ENCODE peak calls at places on chromosomes 1 and 21, in six cellular contexts. One of them, this sample, is unnamed.

GRCh38 chr1:87292684-87293493 is 35.8 kb upstream of the LMO4 start:
- DNase-seq in H9: peak; percentile 50
- DNase-seq in lower lobe of right lung: no peak
- DNase-seq in breast epithelium: peak; percentile 22
- DNase-seq in IMR-90: peak; percentile 65
- DNase-seq in stomach: peak; percentile 63
- DNase-seq in this sample: no peak

GRCh38 chr1:171507435-171507834 is 22.1 kb downstream of the PRRC2C start:
- DNase-seq in H9: no peak
- DNase-seq in lower lobe of right lung: no peak
- DNase-seq in breast epithelium: no peak
- DNase-seq in IMR-90: no peak
- DNase-seq in stomach: no peak
- DNase-seq in this sample: no peak

GRCh38 chr1:222310830-222311229 is 237.1 kb downstream of the HHIPL2 start:
- DNase-seq in stomach: no peak
- DNase-seq in breast epithelium: no peak
- DNase-seq in lower lobe of right lung: no peak
- DNase-seq in H9: no peak
- DNase-seq in IMR-90: no peak
- DNase-seq in this sample: no peak

GRCh38 chr21:27803571-27803970 is 836.7 kb upstream of the ADAMTS5 start:
- DNase-seq in stomach: no peak
- DNase-seq in lower lobe of right lung: no peak
- DNase-seq in IMR-90: peak; percentile 44
- DNase-seq in breast epithelium: no peak
- DNase-seq in H9: no peak
- DNase-seq in this sample: no peak

GRCh38 chr1:78624035-78624434 is 3.8 kb downstream of the IFI44L start:
- DNase-seq in H9: no peak
- DNase-seq in lower lobe of right lung: peak; percentile 23
- DNase-seq in IMR-90: no peak
- DNase-seq in breast epithelium: no peak
- DNase-seq in stomach: no peak
- DNase-seq in this sample: peak; percentile 29

GRCh38 chr1:153344718-153345025 is 4.0 kb downstream of the PGLYRP4 start:
- DNase-seq in stomach: no peak
- DNase-seq in lower lobe of right lung: no peak
- DNase-seq in breast epithelium: no peak
- DNase-seq in H9: no peak
- DNase-seq in IMR-90: no peak
- DNase-seq in this sample: no peak

GRCh38 chr1:161730050-161730564 is 8.8 kb downstream of the FCRLB start:
- DNase-seq in lower lobe of right lung: no peak
- DNase-seq in H9: no peak
- DNase-seq in breast epithelium: no peak
- DNase-seq in IMR-90: peak; percentile 72
- DNase-seq in stomach: no peak
- DNase-seq in this sample: no peak

GRCh38 chr21:44814498-44815023 is 3.3 kb downstream of the SUMO3 start:
- DNase-seq in stomach: no peak
- DNase-seq in lower lobe of right lung: no peak
- DNase-seq in IMR-90: no peak
- DNase-seq in breast epithelium: no peak
- DNase-seq in H9: no peak
- DNase-seq in this sample: no peak

GRCh38 chr1:6956488-6957159 is 171.4 kb downstream of the CAMTA1 start:
- DNase-seq in lower lobe of right lung: no peak
- DNase-seq in stomach: no peak
- DNase-seq in breast epithelium: no peak
- DNase-seq in IMR-90: no peak
- DNase-seq in H9: peak; percentile 76
- DNase-seq in this sample: no peak

GRCh38 chr21:38351176-38351959 is 94.6 kb downstream of the KCNJ15 start:
- DNase-seq in H9: no peak
- DNase-seq in breast epithelium: no peak
- DNase-seq in IMR-90: peak; percentile 16
- DNase-seq in lower lobe of right lung: no peak
- DNase-seq in stomach: no peak
- DNase-seq in this sample: no peak

GRCh38 chr1:21896652-21897532 is 40.2 kb downstream of the HSPG2 start:
- DNase-seq in breast epithelium: peak; percentile 87
- DNase-seq in stomach: peak; percentile 63
- DNase-seq in IMR-90: no peak
- DNase-seq in H9: no peak
- DNase-seq in lower lobe of right lung: peak; percentile 68
- DNase-seq in this sample: no peak

GRCh38 chr1:6197746-6198427 is 1.5 kb downstream of the RPL22 start:
- DNase-seq in stomach: no peak
- DNase-seq in IMR-90: no peak
- DNase-seq in H9: no peak
- DNase-seq in breast epithelium: no peak
- DNase-seq in lower lobe of right lung: no peak
- DNase-seq in this sample: no peak

GRCh38 chr1:110557481-110557880 is 38.5 kb upstream of the KCNA10 start:
- DNase-seq in breast epithelium: no peak
- DNase-seq in stomach: no peak
- DNase-seq in IMR-90: no peak
- DNase-seq in H9: peak; percentile 9
- DNase-seq in lower lobe of right lung: no peak
- DNase-seq in this sample: no peak

GRCh38 chr1:153360190-153360589 is 2.5 kb downstream of the S100A9 start:
- DNase-seq in breast epithelium: no peak
- DNase-seq in lower lobe of right lung: no peak
- DNase-seq in IMR-90: no peak
- DNase-seq in stomach: no peak
- DNase-seq in H9: no peak
- DNase-seq in this sample: no peak

GRCh38 chr1:160645386-160646063 is 1.3 kb downstream of the SLAMF1 start:
- DNase-seq in stomach: no peak
- DNase-seq in breast epithelium: no peak
- DNase-seq in IMR-90: no peak
- DNase-seq in lower lobe of right lung: no peak
- DNase-seq in H9: no peak
- DNase-seq in this sample: no peak

GRCh38 chr1:78370779-78371482 is 119.8 kb upstream of the PTGFR start:
- DNase-seq in H9: no peak
- DNase-seq in breast epithelium: no peak
- DNase-seq in lower lobe of right lung: no peak
- DNase-seq in stomach: no peak
- DNase-seq in IMR-90: peak; percentile 89
- DNase-seq in this sample: no peak

GRCh38 chr21:45010096-45010495 is 64.3 kb upstream of the ADARB1 start:
- DNase-seq in breast epithelium: peak; percentile 91
- DNase-seq in H9: no peak
- DNase-seq in IMR-90: no peak
- DNase-seq in stomach: no peak
- DNase-seq in lower lobe of right lung: no peak
- DNase-seq in this sample: no peak

GRCh38 chr21:28910280-28910887 is 82.3 kb downstream of the LTN1 start:
- DNase-seq in H9: no peak
- DNase-seq in stomach: no peak
- DNase-seq in lower lobe of right lung: no peak
- DNase-seq in IMR-90: no peak
- DNase-seq in breast epithelium: no peak
- DNase-seq in this sample: no peak
- H3K27ac ChIP-seq in H9: no peak overlapping the region
- H3K27ac ChIP-seq in stomach: no peak overlapping the region
- H3K27ac ChIP-seq in lower lobe of right lung: no peak overlapping the region
- H3K27ac ChIP-seq in IMR-90: no peak overlapping the region
- H3K27ac ChIP-seq in breast epithelium: peak overlapping the region; percentile 54
- H3K27ac ChIP-seq in this sample: no peak overlapping the region

DNA sequence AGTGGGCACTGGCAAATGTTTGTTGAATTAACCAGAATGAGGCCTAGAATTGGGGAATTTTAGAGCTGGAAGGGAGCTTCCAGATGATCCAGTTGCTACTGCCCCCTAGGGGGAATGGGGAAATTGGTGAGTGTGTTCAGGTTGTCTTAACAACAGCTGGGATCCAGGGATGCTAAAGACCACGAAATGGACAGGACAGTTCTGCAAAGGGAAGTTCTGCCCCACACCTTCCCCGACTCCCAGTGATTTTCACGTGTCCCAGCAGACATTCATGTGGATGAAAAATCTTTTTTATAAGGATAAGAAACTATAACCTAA is 33.9 kb downstream of the TRIM62 start:
- DNase-seq in IMR-90: peak; percentile 59
- DNase-seq in lower lobe of right lung: no peak
- DNase-seq in stomach: no peak
- DNase-seq in H9: no peak
- DNase-seq in breast epithelium: no peak
- DNase-seq in this sample: no peak
- TF ChIP-seq CTCF in IMR-90: peak; percentile 58
- TF ChIP-seq CTCF in lower lobe of right lung: no peak
- TF ChIP-seq CTCF in stomach: no peak
- TF ChIP-seq CTCF in H9: peak; percentile 73
- TF ChIP-seq CTCF in breast epithelium: no peak
- TF ChIP-seq CTCF in this sample: no peak

GRCh38 chr1:205453466-205453865 is 2.4 kb downstream of the BLACAT1 start:
- DNase-seq in lower lobe of right lung: no peak
- DNase-seq in stomach: no peak
- DNase-seq in H9: no peak
- DNase-seq in IMR-90: no peak
- DNase-seq in breast epithelium: no peak
- DNase-seq in this sample: no peak
- H3K27me3 ChIP-seq in lower lobe of right lung: peaks cover 72% of the 10 kb centered on the region
- H3K27me3 ChIP-seq in stomach: peaks cover 21% of the 10 kb centered on the region
- H3K27me3 ChIP-seq in H9: no peaks in the 10 kb centered on the region
- H3K27me3 ChIP-seq in IMR-90: peaks cover 74% of the 10 kb centered on the region
- H3K27me3 ChIP-seq in breast epithelium: peaks cover 69% of the 10 kb centered on the region
- H3K27me3 ChIP-seq in this sample: peaks cover 48% of the 10 kb centered on the region

GRCh38 chr21:14864211-14865021 is 200.4 kb downstream of the NRIP1 start:
- DNase-seq in H9: peak; percentile 74
- DNase-seq in stomach: peak; percentile 68
- DNase-seq in lower lobe of right lung: peak; percentile 68
- DNase-seq in breast epithelium: peak; percentile 24
- DNase-seq in IMR-90: peak; percentile 86
- DNase-seq in this sample: peak; percentile 65
- H3K27ac ChIP-seq in H9: no peak overlapping the region
- H3K27ac ChIP-seq in stomach: peak overlapping the region; percentile 3
- H3K27ac ChIP-seq in lower lobe of right lung: no peak overlapping the region
- H3K27ac ChIP-seq in breast epithelium: peak overlapping the region; percentile 40
- H3K27ac ChIP-seq in IMR-90: no peak overlapping the region
- H3K27ac ChIP-seq in this sample: no peak overlapping the region

GRCh38 chr1:40650075-40650474 is 15.4 kb downstream of the RIMS3 start:
- DNase-seq in H9: peak; percentile 78
- DNase-seq in breast epithelium: no peak
- DNase-seq in lower lobe of right lung: no peak
- DNase-seq in IMR-90: no peak
- DNase-seq in stomach: no peak
- DNase-seq in this sample: no peak
- TF ChIP-seq CTCF in H9: peak; percentile 78
- TF ChIP-seq CTCF in breast epithelium: no peak
- TF ChIP-seq CTCF in lower lobe of right lung: peak; percentile 30
- TF ChIP-seq CTCF in IMR-90: peak; percentile 15
- TF ChIP-seq CTCF in stomach: no peak
- TF ChIP-seq CTCF in this sample: no peak

GRCh38 chr1:220894924-220895256 is 15.6 kb downstream of the HLX start:
- DNase-seq in lower lobe of right lung: no peak
- DNase-seq in H9: no peak
- DNase-seq in stomach: no peak
- DNase-seq in breast epithelium: no peak
- DNase-seq in IMR-90: no peak
- DNase-seq in this sample: no peak
- H3K27me3 ChIP-seq in lower lobe of right lung: peaks cover 56% of the 10 kb centered on the region
- H3K27me3 ChIP-seq in H9: peaks cover 73% of the 10 kb centered on the region
- H3K27me3 ChIP-seq in stomach: peaks cover 41% of the 10 kb centered on the region
- H3K27me3 ChIP-seq in breast epithelium: peaks cover 59% of the 10 kb centered on the region
- H3K27me3 ChIP-seq in IMR-90: peaks cover 27% of the 10 kb centered on the region
- H3K27me3 ChIP-seq in this sample: peaks cover 75% of the 10 kb centered on the region

GRCh38 chr21:35699360-35699759 is 361.0 kb downstream of the SETD4 start:
- DNase-seq in lower lobe of right lung: no peak
- DNase-seq in IMR-90: no peak
- DNase-seq in H9: no peak
- DNase-seq in stomach: no peak
- DNase-seq in breast epithelium: no peak
- DNase-seq in this sample: no peak

GRCh38 chr21:35697321-35697808 is 363.0 kb downstream of the SETD4 start:
- DNase-seq in IMR-90: peak; percentile 35
- DNase-seq in H9: no peak
- DNase-seq in lower lobe of right lung: peak; percentile 75
- DNase-seq in stomach: peak; percentile 71
- DNase-seq in breast epithelium: peak; percentile 32
- DNase-seq in this sample: peak; percentile 65

DNA sequence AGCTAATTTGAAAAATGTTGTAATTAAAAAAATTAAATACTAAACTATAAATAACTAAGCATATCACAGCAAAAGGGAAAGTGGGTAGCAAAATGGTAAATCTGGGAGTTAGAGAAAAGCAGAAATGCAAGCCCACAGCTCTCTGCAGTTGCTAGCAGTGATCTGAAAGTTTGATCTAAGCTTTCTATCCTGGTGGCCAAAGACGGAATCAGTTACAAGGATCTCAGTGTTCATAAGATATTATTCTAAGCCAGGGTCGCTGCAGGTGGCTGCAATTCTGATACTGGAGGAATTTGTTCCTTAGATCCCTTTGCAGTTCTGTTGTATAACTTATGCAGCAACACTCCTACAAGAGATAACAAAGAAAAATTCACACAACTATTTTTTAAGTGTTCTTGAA is 363.7 kb downstream of the SETD4 start:
- DNase-seq in H9: no peak
- DNase-seq in IMR-90: no peak
- DNase-seq in lower lobe of right lung: no peak
- DNase-seq in breast epithelium: no peak
- DNase-seq in stomach: no peak
- DNase-seq in this sample: no peak
- H3K27ac ChIP-seq in H9: no peak overlapping the region
- H3K27ac ChIP-seq in IMR-90: no peak overlapping the region
- H3K27ac ChIP-seq in lower lobe of right lung: no peak overlapping the region
- H3K27ac ChIP-seq in breast epithelium: no peak overlapping the region
- H3K27ac ChIP-seq in stomach: no peak overlapping the region
- H3K27ac ChIP-seq in this sample: no peak overlapping the region

GRCh38 chr1:195105773-195106172 is 1502.5 kb downstream of the KCNT2 start:
- DNase-seq in breast epithelium: no peak
- DNase-seq in H9: no peak
- DNase-seq in stomach: no peak
- DNase-seq in IMR-90: peak; percentile 10
- DNase-seq in lower lobe of right lung: no peak
- DNase-seq in this sample: no peak

DNA sequence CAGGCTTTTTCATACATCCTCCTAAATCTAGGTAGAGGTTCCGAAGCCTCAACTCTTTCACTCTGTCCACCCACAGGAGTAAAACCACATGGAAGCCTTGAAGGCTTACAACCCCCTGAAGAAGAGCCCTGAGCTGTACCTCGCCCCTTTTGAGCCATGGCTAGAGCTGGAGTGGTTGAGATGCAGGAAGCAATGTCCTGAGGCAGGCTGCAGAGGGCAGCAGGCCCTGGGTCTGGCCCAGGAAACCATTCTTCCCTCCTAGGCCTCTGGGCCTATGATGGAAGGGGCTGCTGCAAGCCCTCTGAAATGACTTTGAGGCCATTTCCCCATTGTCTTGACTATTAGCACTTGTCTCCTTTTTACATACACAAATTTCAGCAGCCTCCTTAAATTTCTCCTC is 1503.0 kb downstream of the KCNT2 start:
- DNase-seq in lower lobe of right lung: no peak
- DNase-seq in breast epithelium: no peak
- DNase-seq in stomach: no peak
- DNase-seq in H9: no peak
- DNase-seq in IMR-90: no peak
- DNase-seq in this sample: no peak
- TF ChIP-seq CTCF in lower lobe of right lung: no peak
- TF ChIP-seq CTCF in breast epithelium: no peak
- TF ChIP-seq CTCF in stomach: no peak
- TF ChIP-seq CTCF in H9: peak; percentile 28
- TF ChIP-seq CTCF in IMR-90: no peak
- TF ChIP-seq CTCF in this sample: no peak

This sample was measured in left lung.